ENCODE peak calls at places on chromosomes 2 and 18, in four cellular contexts. D, L, H and I are unnamed samples.

GRCh38 chr2:3628241-3628679 is 29.7 kb upstream of the ALLC start:
- DNase-seq in D (no peak), H (no peak), L (no peak), I (no peak)

GRCh38 chr2:27095745-27096651 is 9.4 kb downstream of the KHK start:
- DNase-seq in H (peak), L (peak), D (peak), I (peak)

GRCh38 chr2:13046557-13047165 is 329.9 kb downstream of the TRIB2 start:
- DNase-seq in H (peak), D (no peak), L (no peak), I (peak)

GRCh38 chr2:168217920-168218319 is 29.5 kb downstream of the STK39 start:
- DNase-seq in H (no peak), D (no peak), L (no peak), I (no peak)

GRCh38 chr2:37143986-37144385 is 12.8 kb downstream of the EIF2AK2 start:
- DNase-seq in L (no peak), H (peak), D (no peak), I (peak)

GRCh38 chr2:41723531-41723930 is 324.3 kb upstream of the PKDCC start:
- DNase-seq in H (no peak), D (no peak), L (no peak), I (no peak)

GRCh38 chr2:110802213-110802932 is 70.0 kb downstream of the ACOXL start:
- DNase-seq in D (no peak), H (no peak), L (no peak), I (no peak)

GRCh38 chr18:79581911-79582310 is 97.7 kb upstream of the CTDP1 start:
- DNase-seq in H (no peak), D (no peak), L (no peak), I (no peak)

GRCh38 chr2:227870710-227871374 is 589 bp upstream of the DAW1 start:
- DNase-seq in D (no peak), H (peak), L (no peak), I (peak)

GRCh38 chr18:68800075-68800474 is 2.2 kb downstream of the CCDC102B start:
- DNase-seq in D (no peak), H (peak), L (no peak), I (no peak)

GRCh38 chr2:236730393-236730792 is 160.8 kb downstream of the ACKR3 start:
- DNase-seq in D (no peak), H (no peak), L (no peak), I (no peak)

GRCh38 chr18:48939368-48940097 is 11.2 kb downstream of the SMAD7 start:
- DNase-seq in L (no peak), H (peak), D (no peak), I (no peak)

GRCh38 chr18:63422862-63423304 is 607 bp upstream of the VPS4B start:
- DNase-seq in L (no peak), H (no peak), D (no peak), I (no peak)

GRCh38 chr18:10453885-10454772 is at the start of gene APCDD1:
- DNase-seq in H (no peak), L (peak), D (peak), I (no peak)

GRCh38 chr2:3703236-3703682 is at the start of gene DCDC2C:
- DNase-seq in H (no peak), L (no peak), D (no peak), I (no peak)

GRCh38 chr18:45874501-45875184 is 49.2 kb downstream of the SIGLEC15 start:
- DNase-seq in H (peak), D (no peak), L (no peak), I (no peak)

GRCh38 chr2:55620123-55620779 is 2.8 kb upstream of the PPP4R3B start:
- DNase-seq in L (no peak), H (peak), D (no peak), I (no peak)

GRCh38 chr2:38610851-38611801 is 8.4 kb upstream of the HNRNPLL start:
- DNase-seq in D (no peak), L (no peak), H (no peak), I (peak)

GRCh38 chr2:65026640-65027464 is 29.4 kb upstream of the CEP68 start:
- DNase-seq in H (no peak), L (no peak), D (no peak), I (no peak)

GRCh38 chr2:201235865-201236811 is 24.2 kb upstream of the CASP8 start:
- DNase-seq in L (peak), D (peak), H (peak), I (peak)

GRCh38 chr2:168254158-168254935 is 7.0 kb upstream of the STK39 start:
- DNase-seq in L (no peak), H (peak), D (no peak), I (peak)

GRCh38 chr2:8666581-8666980 is 15.3 kb upstream of the ID2 start:
- DNase-seq in D (no peak), H (no peak), L (no peak), I (no peak)

GRCh38 chr2:64143154-64144056 is 815 bp downstream of the PELI1 start:
- DNase-seq in H (peak), L (peak), D (no peak), I (no peak)

GRCh38 chr2:88144914-88145497 is 17.1 kb upstream of the FABP1 start:
- DNase-seq in H (no peak), D (peak), L (no peak), I (no peak)

GRCh38 chr2:120656273-120656960 is 79.3 kb upstream of the GLI2 start:
- DNase-seq in L (no peak), D (no peak), H (no peak), I (no peak)

GRCh38 chr2:205903549-205904129 is 182.3 kb downstream of the INO80D start:
- DNase-seq in H (peak), L (peak), D (peak), I (no peak)

GRCh38 chr2:28624436-28624797 is 127.2 kb upstream of the PPP1CB start:
- DNase-seq in D (no peak), L (no peak), H (no peak), I (no peak)

GRCh38 chr2:188580738-188581137 is 289.1 kb downstream of the GULP1 start:
- DNase-seq in H (no peak), L (no peak), D (no peak), I (no peak)

GRCh38 chr2:122031544-122032263 is 276.3 kb downstream of the TSN start:
- DNase-seq in H (peak), L (peak), D (no peak), I (peak)

GRCh38 chr2:86304416-86304815 is 33.0 kb downstream of the REEP1 start:
- DNase-seq in L (no peak), D (no peak), H (no peak), I (no peak)

DNA sequence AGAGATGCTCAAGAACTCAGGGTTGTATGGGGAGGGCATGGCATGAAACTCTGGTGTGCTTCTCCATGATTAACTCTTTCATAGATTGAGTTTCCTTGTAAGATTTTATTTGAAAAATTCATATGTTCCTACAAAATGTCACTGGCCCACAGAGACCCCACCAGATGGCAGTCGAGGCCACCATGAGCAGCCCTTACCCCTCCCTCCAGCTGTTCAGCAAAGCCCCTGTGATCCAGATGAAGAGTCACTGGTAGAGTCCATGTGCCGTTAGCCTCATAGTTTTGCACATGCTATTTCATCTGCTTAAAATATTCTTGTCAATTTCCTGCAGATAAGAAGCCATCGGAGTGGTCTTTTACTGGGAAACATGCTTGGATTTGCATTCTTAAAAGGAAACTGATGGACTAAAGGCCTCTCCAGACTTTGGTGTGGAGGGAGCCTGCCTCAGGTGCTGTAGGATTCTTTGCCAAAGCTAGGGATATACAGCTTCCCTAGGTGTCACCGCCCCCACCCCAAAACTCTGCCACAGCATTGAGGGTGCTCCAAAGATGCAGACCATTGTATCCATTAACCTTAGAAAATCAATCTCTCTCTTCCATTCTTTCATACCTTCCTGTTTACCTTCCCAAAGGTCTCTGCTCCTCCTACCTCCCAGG is 18.8 kb downstream of the ZNF385B start:
- DNase-seq in H (peak), L (no peak), D (no peak), I (no peak)
- TF ChIP-seq CTCF in H (peak), L (no peak), D (no peak), I (peak)

GRCh38 chr2:61633250-61633649 is 95.1 kb upstream of the XPO1 start:
- DNase-seq in D (no peak), L (no peak), H (no peak), I (no peak)
- TF ChIP-seq CTCF in D (no peak), L (no peak), H (no peak), I (peak)

GRCh38 chr2:215553946-215554345 is 118.1 kb upstream of the FN1 start:
- DNase-seq in L (no peak), D (no peak), H (peak), I (no peak)
- TF ChIP-seq CTCF in L (no peak), D (no peak), H (no peak), I (peak)

DNA sequence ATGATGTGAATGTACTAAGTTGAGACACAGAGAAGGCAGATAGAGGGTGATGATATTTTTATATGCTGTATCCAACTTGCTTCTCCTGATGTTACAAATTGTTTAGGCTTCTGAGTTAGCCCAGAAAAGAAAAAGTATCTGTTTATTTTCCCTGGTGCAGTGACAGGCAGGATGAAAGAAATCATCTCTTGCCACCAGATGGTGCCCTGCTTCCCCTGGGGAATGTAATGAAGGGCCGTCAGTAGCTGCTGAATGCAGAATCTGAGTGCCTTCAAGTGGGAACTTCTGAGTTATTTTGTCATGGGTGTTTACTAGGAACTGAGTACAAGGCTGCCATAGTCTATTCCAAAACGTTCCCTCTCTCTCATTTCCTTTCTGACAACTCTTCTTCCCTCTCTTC is 525.6 kb downstream of the MBD2 start:
- DNase-seq in L (no peak), D (peak), H (peak), I (no peak)
- TF ChIP-seq CTCF in L (peak), D (peak), H (peak), I (peak)

GRCh38 chr2:235550946-235551345 is 57.1 kb downstream of the AGAP1 start:
- DNase-seq in L (no peak), H (no peak), D (no peak), I (no peak)

GRCh38 chr2:235552671-235553070 is 58.8 kb downstream of the AGAP1 start:
- DNase-seq in L (no peak), H (no peak), D (no peak), I (no peak)

GRCh38 chr2:235550378-235550760 is 56.5 kb downstream of the AGAP1 start:
- DNase-seq in H (no peak), D (no peak), L (no peak), I (no peak)

GRCh38 chr2:235553291-235553690 is 59.4 kb downstream of the AGAP1 start:
- DNase-seq in H (no peak), D (no peak), L (no peak), I (no peak)

GRCh38 chr2:235551965-235552364 is 58.1 kb downstream of the AGAP1 start:
- DNase-seq in H (peak), L (peak), D (peak), I (peak)
- TF ChIP-seq CTCF in H (peak), L (peak), D (peak), I (peak)

GRCh38 chr2:222797308-222797707 is 63.5 kb upstream of the ACSL3 start:
- DNase-seq in D (no peak), L (no peak), H (peak), I (peak)
- TF ChIP-seq CTCF in D (no peak), L (peak), H (peak), I (peak)

GRCh38 chr2:217553689-217554088 is 449.1 kb downstream of the TNS1 start:
- DNase-seq in D (no peak), L (no peak), H (no peak), I (no peak)

GRCh38 chr2:217552081-217552480 is 450.7 kb downstream of the TNS1 start:
- DNase-seq in L (no peak), H (no peak), D (no peak), I (no peak)

GRCh38 chr2:217553202-217553601 is 449.6 kb downstream of the TNS1 start:
- DNase-seq in H (no peak), L (no peak), D (no peak), I (no peak)

GRCh38 chr2:217555075-217555876 is 447.5 kb downstream of the TNS1 start:
- DNase-seq in D (no peak), L (no peak), H (no peak), I (peak)

DNA sequence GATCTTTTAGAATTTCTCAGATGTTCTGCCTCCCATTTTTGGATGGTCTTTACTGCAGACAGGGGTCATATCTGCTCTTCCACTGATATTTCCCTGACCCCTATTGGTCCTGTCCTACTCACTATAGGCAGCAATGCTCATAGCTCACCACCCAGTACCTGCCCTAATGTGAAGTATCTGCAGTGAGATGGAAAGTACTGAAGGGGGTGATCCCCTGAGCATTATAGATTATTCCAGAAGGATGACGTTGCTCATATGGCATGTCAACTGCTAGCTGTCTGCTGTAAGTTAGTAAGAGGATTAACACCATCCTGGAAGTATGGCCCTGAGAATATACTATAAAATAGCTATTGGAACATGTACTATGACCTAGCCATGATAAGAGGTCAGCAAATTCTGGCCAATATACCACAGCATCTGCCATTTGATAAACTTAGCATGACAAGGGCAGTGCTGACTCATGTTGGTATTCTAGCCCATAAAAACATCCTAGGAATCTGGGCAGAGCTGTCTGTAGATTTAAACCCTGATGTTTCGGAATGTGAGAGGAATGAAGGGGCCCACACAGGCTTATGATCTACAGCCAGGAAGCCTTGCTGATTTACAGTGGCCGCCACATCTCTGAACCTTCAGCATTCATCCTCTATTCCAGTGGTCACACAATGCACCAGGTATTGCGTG is 451.4 kb downstream of the TNS1 start:
- DNase-seq in H (peak), L (no peak), D (no peak), I (peak)
- TF ChIP-seq CTCF in H (no peak), L (no peak), D (no peak), I (no peak)

GRCh38 chr2:10072656-10073480 is 7.3 kb downstream of the CYS1 start:
- DNase-seq in H (peak), D (peak), L (peak), I (peak)
- TF ChIP-seq CTCF in H (peak), D (peak), L (peak), I (peak)

DNA sequence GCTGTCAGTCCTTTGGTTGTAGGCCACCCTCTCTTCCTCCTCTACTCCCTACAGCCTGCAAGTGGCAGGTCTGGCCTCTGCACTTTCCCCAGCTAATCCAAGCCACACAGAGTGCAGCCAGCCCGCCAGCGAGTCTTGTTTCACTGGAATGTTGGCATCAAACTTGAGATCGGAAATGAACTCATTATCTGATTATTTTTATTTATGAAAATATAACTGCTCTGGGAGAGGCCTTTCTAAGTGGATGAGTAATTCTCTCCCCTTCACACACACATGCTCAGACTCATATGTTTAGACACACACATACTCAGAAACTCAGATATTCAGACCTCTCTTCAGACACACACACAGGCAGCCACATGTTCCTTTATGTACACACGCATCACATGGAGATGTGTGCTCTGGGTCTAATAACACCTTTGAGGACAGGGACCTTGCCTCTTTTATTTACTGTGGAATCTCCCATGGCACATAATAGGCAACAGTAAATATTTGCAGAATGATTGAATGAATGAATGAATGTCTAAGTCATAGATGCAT is 151.3 kb downstream of the ZFP36L2 start:
- DNase-seq in D (peak), H (peak), L (peak), I (peak)
- TF ChIP-seq CTCF in D (no peak), H (peak), L (no peak), I (peak)

GRCh38 chr2:233329489-233330135 is 22.0 kb downstream of the SAG start:
- DNase-seq in H (peak), D (no peak), L (no peak), I (no peak)

GRCh38 chr2:233325814-233326213 is 18.2 kb downstream of the SAG start:
- DNase-seq in D (no peak), H (no peak), L (no peak), I (no peak)

GRCh38 chr2:233323851-233324250 is 16.2 kb downstream of the SAG start:
- DNase-seq in H (no peak), L (no peak), D (no peak), I (no peak)

GRCh38 chr2:233328922-233329321 is 21.3 kb downstream of the SAG start:
- DNase-seq in H (no peak), D (no peak), L (no peak), I (no peak)

GRCh38 chr2:233326500-233326899 is 18.9 kb downstream of the SAG start:
- DNase-seq in D (no peak), L (no peak), H (no peak), I (no peak)
- TF ChIP-seq CTCF in D (no peak), L (no peak), H (no peak), I (no peak)